ENCODE peak calls at places on chromosomes 7 and 10, in four cellular contexts. P is glomerular endothelial cell, K is Daoy, R is fibroblast of the aortic adventitia. A is an unnamed sample.

GRCh38 chr7:36336380-36336779 is 53.3 kb upstream of the ANLN start:
- DNase-seq in P (no peak), K (no peak), R (no peak), A (no peak)

GRCh38 chr10:44966816-44967509 is 7.4 kb downstream of the RASSF4 start:
- DNase-seq in P (no peak), K (no peak), R (no peak), A (no peak)

GRCh38 chr10:11510714-11511113 is 100.7 kb downstream of the USP6NL start:
- DNase-seq in P (no peak), K (no peak), R (no peak), A (no peak)

GRCh38 chr7:1538544-1539345 is 8.2 kb downstream of the MAFK start:
- DNase-seq in P (no peak), K (peak; percentile 33), R (no peak), A (peak; percentile 34)

GRCh38 chr7:130433336-130433735 is 7.5 kb downstream of the CEP41 start:
- DNase-seq in P (no peak), K (no peak), R (no peak), A (no peak)

GRCh38 chr10:102673961-102674511 is 29.8 kb downstream of the TRIM8 start:
- DNase-seq in P (no peak), K (peak; percentile 24), R (peak; percentile 68), A (peak; percentile 86)

GRCh38 chr7:116354171-116354545 is 143.8 kb downstream of the TES start:
- DNase-seq in P (peak; percentile 92), K (peak; percentile 68), R (peak; percentile 94), A (no peak)

GRCh38 chr7:89607797-89608196 is 546.5 kb upstream of the STEAP1 start:
- DNase-seq in P (no peak), K (no peak), R (no peak), A (no peak)

GRCh38 chr10:59575269-59575668 is 134.4 kb downstream of the SLC16A9 start:
- DNase-seq in P (no peak), K (peak; percentile 9), R (no peak), A (no peak)

GRCh38 chr10:10492420-10492819 is 525.3 kb upstream of the CELF2 start:
- DNase-seq in P (no peak), K (no peak), R (no peak), A (no peak)

GRCh38 chr7:129144095-129144833 is at the start of gene TSPAN33:
- DNase-seq in P (no peak), K (peak; percentile 94), R (peak; percentile 53), A (peak; percentile 75)

GRCh38 chr7:75660566-75661215 is 78.0 kb downstream of the HIP1 start:
- DNase-seq in P (no peak), K (no peak), R (no peak), A (no peak)

GRCh38 chr10:59754951-59755350 is 1.7 kb upstream of the MRLN start:
- DNase-seq in P (no peak), K (no peak), R (no peak), A (no peak)

GRCh38 chr10:7159517-7159916 is 251.3 kb downstream of the SFMBT2 start:
- DNase-seq in P (no peak), K (no peak), R (no peak), A (no peak)

GRCh38 chr10:93068411-93069244 is 5.1 kb upstream of the CYP26A1 start:
- DNase-seq in P (no peak), K (no peak), R (no peak), A (peak; percentile 46)

GRCh38 chr10:80429521-80429966 is 21.2 kb downstream of the PRXL2A start:
- DNase-seq in P (no peak), K (peak; percentile 79), R (no peak), A (no peak)

GRCh38 chr10:48287417-48288391 is 13.2 kb upstream of the FRMPD2 start:
- DNase-seq in P (no peak), K (no peak), R (no peak), A (no peak)

GRCh38 chr10:29136401-29136800 is 152.5 kb upstream of the LYZL1 start:
- DNase-seq in P (no peak), K (no peak), R (no peak), A (no peak)

GRCh38 chr10:38600696-38601095 is 506.6 kb downstream of the ZNF37A start:
- DNase-seq in P (no peak), K (no peak), R (no peak), A (no peak)

GRCh38 chr7:128841961-128842673 is 11.9 kb downstream of the FLNC start:
- DNase-seq in P (no peak), K (peak; percentile 81), R (no peak), A (peak; percentile 52)

GRCh38 chr7:149728491-149729375 is 44.7 kb downstream of the ZNF467 start:
- DNase-seq in P (no peak), K (no peak), R (no peak), A (no peak)

GRCh38 chr7:26399309-26399610 is 107.6 kb downstream of the SNX10 start:
- DNase-seq in P (no peak), K (no peak), R (no peak), A (no peak)

GRCh38 chr10:70191906-70192305 is 21.6 kb upstream of the SAR1A start:
- DNase-seq in P (no peak), K (peak; percentile 12), R (peak; percentile 97), A (peak; percentile 96)

A was measured in EH.